ENCODE peak calls at places on chromosomes 16 and 17, in seven cellular contexts. Y, R, I, G, V, K and F are unnamed samples.

GRCh38 chr16:375927-376816 is 5.6 kb downstream of the PGAP6 start:
- DNase-seq in Y (peak), R (no peak), I (no peak), G (no peak), V (no peak), K (no peak), F (peak)

GRCh38 chr16:28549301-28549899 is 4.3 kb upstream of the SGF29 start:
- DNase-seq in Y (no peak), R (no peak), I (no peak), G (no peak), V (no peak), K (no peak), F (no peak)

GRCh38 chr16:49883111-49883829 is 27.4 kb upstream of the ZNF423 start:
- DNase-seq in Y (no peak), R (no peak), I (no peak), G (no peak), V (no peak), K (no peak), F (no peak)

GRCh38 chr17:14205380-14205779 is 31.3 kb downstream of the CDRT15 start:
- DNase-seq in Y (no peak), R (no peak), I (no peak), G (no peak), V (no peak), K (no peak), F (no peak)

GRCh38 chr17:81244358-81245023 is 5.4 kb downstream of the NDUFAF8 start:
- DNase-seq in Y (peak), R (no peak), I (no peak), G (no peak), V (no peak), K (no peak), F (peak)

GRCh38 chr16:87578531-87578930 is 23.8 kb upstream of the JPH3 start:
- DNase-seq in Y (no peak), R (no peak), I (no peak), G (no peak), V (no peak), K (no peak), F (peak)

GRCh38 chr17:75407655-75408352 is 2.3 kb upstream of the GRB2 start:
- DNase-seq in Y (no peak), R (no peak), I (no peak), G (no peak), V (no peak), K (no peak), F (no peak)

GRCh38 chr17:1504866-1505265 is 11.5 kb downstream of the INPP5K start:
- DNase-seq in Y (no peak), R (no peak), I (no peak), G (no peak), V (no peak), K (no peak), F (no peak)

GRCh38 chr16:2838928-2839327 is 8.8 kb downstream of the ZG16B start:
- DNase-seq in Y (peak), R (peak), I (peak), G (no peak), V (peak), K (peak), F (peak)

GRCh38 chr16:30914849-30915248 is 8.5 kb upstream of the FBXL19 start:
- DNase-seq in Y (no peak), R (no peak), I (no peak), G (no peak), V (no peak), K (no peak), F (no peak)

GRCh38 chr16:67429053-67429798 is 1.7 kb upstream of the HSD11B2 start:
- DNase-seq in Y (no peak), R (no peak), I (no peak), G (no peak), V (no peak), K (no peak), F (no peak)

GRCh38 chr16:81885976-81886586 is 107.0 kb downstream of the PLCG2 start:
- DNase-seq in Y (no peak), R (no peak), I (peak), G (no peak), V (no peak), K (no peak), F (no peak)

GRCh38 chr16:66107661-66108060 is 258.8 kb upstream of the CDH5 start:
- DNase-seq in Y (no peak), R (no peak), I (no peak), G (no peak), V (no peak), K (no peak), F (no peak)

GRCh38 chr16:80846275-80847013 is 42.0 kb upstream of the CDYL2 start:
- DNase-seq in Y (no peak), R (no peak), I (no peak), G (no peak), V (no peak), K (no peak), F (no peak)

GRCh38 chr16:66930189-66930588 is 4.0 kb downstream of the CIAO2B start:
- DNase-seq in Y (peak), R (no peak), I (no peak), G (no peak), V (no peak), K (no peak), F (peak)

GRCh38 chr16:57893559-57894389 is 77.2 kb downstream of the CNGB1 start:
- DNase-seq in Y (peak), R (no peak), I (no peak), G (no peak), V (no peak), K (no peak), F (peak)

GRCh38 chr16:23504076-23504452 is 6.2 kb downstream of the GGA2 start:
- DNase-seq in Y (no peak), R (no peak), I (no peak), G (no peak), V (no peak), K (no peak), F (peak)

GRCh38 chr16:29231231-29231630 is 175.3 kb downstream of the NPIPB11 start:
- DNase-seq in Y (no peak), R (no peak), I (no peak), G (no peak), V (no peak), K (no peak), F (no peak)

GRCh38 chr17:8436169-8436932 is 667 bp downstream of the NDEL1 start:
- DNase-seq in Y (peak), R (peak), I (peak), G (no peak), V (no peak), K (peak), F (peak)